ENCODE peak calls at places on chromosomes 4 and X, in four cellular contexts. J is ovary; H is CD8-positive, alpha-beta memory T cell; B is mesendoderm. M is an unnamed sample.

GRCh38 chrX:4935387-4935786 is 1221.9 kb upstream of the PRKX start:
- DNase-seq in H (no peak), B (no peak), J (no peak), M (no peak)

GRCh38 chrX:39688576-39689373 is 409.0 kb downstream of the BCOR start:
- DNase-seq in H (no peak), J (peak; percentile 70), B (peak; percentile 89), M (peak; percentile 60)

GRCh38 chrX:18548996-18549395 is 122.9 kb downstream of the RS1 start:
- DNase-seq in B (no peak), H (no peak), J (no peak), M (no peak)

GRCh38 chrX:6460893-6461490 is 73.9 kb downstream of the VCX3A start:
- DNase-seq in H (no peak), B (peak; percentile 23), J (no peak), M (no peak)

GRCh38 chr4:151325320-151326246 is at the start of gene SH3D19:
- DNase-seq in B (peak; percentile 82), H (no peak), J (peak; percentile 68), M (peak; percentile 81)

GRCh38 chrX:118074086-118074485 is 42.5 kb downstream of the KLHL13 start:
- DNase-seq in B (no peak), H (no peak), J (no peak), M (no peak)

GRCh38 chr4:7375427-7375826 is 59.3 kb downstream of the PSAPL1 start:
- DNase-seq in J (no peak), B (no peak), H (no peak), M (no peak)

GRCh38 chr4:138242830-138243149 is 641 bp upstream of the SLC7A11 start:
- DNase-seq in H (no peak), B (no peak), J (no peak), M (no peak)

GRCh38 chrX:19670321-19670750 is 155.0 kb upstream of the MAP3K15 start:
- DNase-seq in H (no peak), J (no peak), B (no peak), M (no peak)

GRCh38 chrX:16491461-16491860 is 158.5 kb upstream of the S100G start:
- DNase-seq in H (no peak), B (peak; percentile 31), J (no peak), M (no peak)

GRCh38 chrX:24692305-24692704 is 1.4 kb upstream of the POLA1 start:
- DNase-seq in B (peak; percentile 74), J (no peak), H (no peak), M (no peak)

GRCh38 chr4:7323461-7323871 is 111.3 kb downstream of the PSAPL1 start:
- DNase-seq in J (no peak), B (no peak), H (no peak), M (no peak)

GRCh38 chr4:23717528-23718248 is 172.2 kb downstream of the PPARGC1A start:
- DNase-seq in B (peak; percentile 63), J (no peak), H (no peak), M (no peak)

GRCh38 chr4:41678951-41679350 is 69.6 kb downstream of the PHOX2B start:
- DNase-seq in H (no peak), B (no peak), J (no peak), M (no peak)

GRCh38 chrX:13220916-13221315 is 98.9 kb downstream of the ATXN3L start:
- DNase-seq in B (no peak), H (no peak), J (no peak), M (no peak)

GRCh38 chrX:46577116-46578005 is 3.8 kb downstream of the CHST7 start:
- DNase-seq in H (no peak), J (no peak), B (peak; percentile 45), M (no peak)

GRCh38 chr4:144645621-144646522 is at the start of gene HHIP:
- DNase-seq in B (peak; percentile 61), H (no peak), J (peak; percentile 41), M (peak; percentile 28)

GRCh38 chr4:54553001-54553400 is 104.8 kb upstream of the KIT start:
- DNase-seq in B (no peak), H (no peak), J (no peak), M (no peak)

GRCh38 chr4:153034681-153035080 is 98.6 kb downstream of the FHDC1 start:
- DNase-seq in H (no peak), B (no peak), J (no peak), M (no peak)

GRCh38 chr4:11495291-11495690 is 66.6 kb upstream of the HS3ST1 start:
- DNase-seq in B (no peak), J (no peak), H (no peak), M (no peak)

GRCh38 chrX:24014388-24015018 is 12.5 kb downstream of the KLHL15 start:
- DNase-seq in B (no peak), J (no peak), H (no peak), M (no peak)

GRCh38 chr4:71355971-71356370 is 17.2 kb downstream of the SLC4A4 start:
- DNase-seq in J (no peak), B (no peak), H (no peak), M (no peak)

GRCh38 chr4:114807759-114808404 is 209.3 kb downstream of the UGT8 start:
- DNase-seq in J (no peak), H (no peak), B (peak; percentile 80), M (no peak)

GRCh38 chr4:163157157-163157556 is 9.5 kb downstream of the NAF1 start:
- DNase-seq in H (no peak), J (no peak), B (no peak), M (no peak)

GRCh38 chrX:17632942-17633341 is 104.4 kb upstream of the SCML1 start:
- DNase-seq in H (no peak), B (no peak), J (no peak), M (no peak)

GRCh38 chr4:42654606-42655005 is 2.3 kb downstream of the ATP8A1 start:
- DNase-seq in H (no peak), J (peak; percentile 40), B (peak; percentile 28), M (no peak)

GRCh38 chrX:129193357-129193756 is 329.9 kb downstream of the SMARCA1 start:
- DNase-seq in J (no peak), B (no peak), H (no peak), M (peak; percentile 5)

GRCh38 chr4:169311643-169312365 is 41.0 kb upstream of the SH3RF1 start:
- DNase-seq in H (no peak), J (no peak), B (peak; percentile 90), M (no peak)

GRCh38 chrX:38117485-38117884 is 103.2 kb downstream of the SRPX start:
- DNase-seq in J (no peak), B (no peak), H (no peak), M (no peak)

GRCh38 chr4:126799971-126800722 is 832.6 kb upstream of the INTU start:
- DNase-seq in H (no peak), J (no peak), B (no peak), M (no peak)

GRCh38 chr4:40317921-40318658 is 17.0 kb upstream of the CHRNA9 start:
- DNase-seq in B (no peak), H (no peak), J (no peak), M (no peak)

GRCh38 chrX:16144420-16144819 is 21.1 kb downstream of the GRPR start:
- DNase-seq in B (no peak), H (no peak), J (no peak), M (no peak)

GRCh38 chr4:124262211-124263179 is 450.0 kb downstream of the ANKRD50 start:
- DNase-seq in B (peak; percentile 80), J (peak; percentile 31), H (no peak), M (peak; percentile 73)

DNA sequence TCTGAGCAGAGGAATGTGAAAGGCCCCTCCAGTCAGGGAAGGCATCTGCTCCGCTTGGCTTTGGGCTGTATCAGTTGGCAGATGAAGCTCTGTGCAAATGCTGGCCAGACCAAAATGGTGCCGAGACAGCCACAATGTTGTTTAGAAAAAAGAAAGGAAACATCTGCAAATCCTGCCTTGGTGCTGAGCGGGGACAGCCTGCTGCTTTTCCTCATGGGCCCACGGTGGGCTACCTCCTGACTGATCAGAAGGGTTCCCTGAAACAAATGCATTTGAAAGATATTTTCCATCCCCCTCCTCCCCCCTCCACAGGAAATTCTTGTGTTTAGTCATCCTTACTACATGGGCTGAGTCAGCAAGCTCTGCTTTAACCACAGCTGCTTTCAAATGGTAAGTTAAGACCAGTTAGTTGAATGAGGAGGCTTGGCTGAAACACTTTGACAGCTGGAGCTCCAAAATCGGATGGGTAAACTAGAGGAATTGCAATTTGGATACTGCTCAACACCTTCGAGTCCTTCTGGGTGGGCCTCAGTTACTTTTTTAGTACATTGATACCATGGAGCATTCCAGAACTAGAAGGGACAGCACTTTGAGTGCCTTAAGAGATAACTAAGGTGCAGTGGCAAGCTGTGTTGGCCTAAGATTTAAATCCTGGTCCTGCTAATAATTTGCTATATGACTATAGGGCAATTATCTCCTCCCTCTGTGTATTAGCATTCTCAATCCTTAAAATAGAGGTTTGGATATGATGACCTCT is 36.0 kb downstream of the PLAC1 start:
- DNase-seq in B (peak; percentile 84), J (peak; percentile 13), H (no peak), M (no peak)
- H3K27ac ChIP-seq in B (peak overlapping the region; percentile 44), J (no peak overlapping the region), H (no peak overlapping the region), M (no peak overlapping the region)

GRCh38 chrX:29477878-29478277 is 737.5 kb upstream of the MAGEB2 start:
- DNase-seq in J (no peak), B (no peak), H (no peak), M (no peak)

DNA sequence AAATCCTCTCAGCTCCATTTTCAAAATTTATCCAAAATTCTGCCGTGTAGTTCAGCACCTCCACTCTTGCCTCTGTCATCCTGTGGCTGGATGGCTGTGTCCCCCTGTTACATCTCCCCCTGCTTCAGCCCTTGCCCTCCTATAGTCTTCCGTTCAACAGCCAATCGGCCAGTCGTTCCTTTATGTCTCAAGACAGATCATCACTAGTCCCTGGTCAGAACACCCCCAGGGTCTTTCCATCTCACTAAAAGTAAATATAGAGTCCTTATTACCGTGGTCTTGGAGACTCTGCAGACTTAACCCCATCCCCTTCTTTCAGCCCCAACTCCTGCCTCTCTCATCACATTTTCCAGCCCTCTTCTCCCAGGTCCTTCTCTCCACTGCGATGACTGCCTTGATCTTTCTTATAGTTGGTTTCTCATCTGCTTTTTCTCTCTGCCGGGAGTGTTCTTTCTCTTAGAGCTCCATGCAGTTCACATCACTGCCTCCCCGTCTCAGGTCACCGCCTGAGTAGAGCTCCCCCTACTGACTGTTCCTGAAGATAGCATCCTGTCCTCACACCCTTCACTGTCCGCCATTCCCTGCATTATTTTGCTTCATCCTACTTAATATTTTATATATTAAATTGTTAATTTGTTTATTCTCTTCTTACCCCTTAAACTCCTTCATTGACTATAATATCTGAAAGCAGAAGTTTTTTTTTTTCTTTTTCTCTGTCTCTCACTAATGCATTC is 736.9 kb upstream of the MAGEB2 start:
- DNase-seq in H (no peak), J (no peak), B (peak; percentile 60), M (no peak)
- H3K4me3 ChIP-seq in H (no peak overlapping the region), J (no peak overlapping the region), B (no peak overlapping the region), M (no peak overlapping the region)

DNA sequence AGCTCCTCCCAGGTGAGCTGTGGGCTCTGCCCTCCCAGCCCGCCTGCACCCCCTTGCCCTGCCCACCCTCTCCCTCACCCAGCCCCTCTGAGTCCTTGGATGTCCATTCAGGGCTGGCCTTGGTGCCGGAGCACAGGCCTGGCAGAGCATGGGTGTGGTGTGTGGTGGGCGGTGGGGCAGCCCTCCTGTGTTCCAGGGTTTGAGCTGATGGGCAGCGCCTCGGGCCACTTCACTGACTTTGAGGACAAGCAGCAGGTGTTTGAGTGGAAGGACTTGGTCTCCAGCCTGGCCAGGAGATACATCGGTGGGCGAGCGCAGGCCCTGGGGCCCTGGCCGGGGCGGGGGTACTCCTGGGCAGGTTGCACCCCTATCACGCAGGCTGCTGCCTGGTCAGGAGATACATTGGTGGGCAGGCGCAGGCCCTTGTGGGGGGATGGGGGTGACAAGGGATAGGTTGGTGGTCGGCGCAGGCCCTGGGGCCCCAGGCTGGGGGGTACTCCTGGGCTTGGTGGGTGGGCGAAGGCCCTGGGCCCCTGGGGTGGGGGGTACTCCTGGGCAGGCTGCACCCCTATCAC is 7.6 kb upstream of the SLC26A1 start:
- DNase-seq in H (no peak), B (no peak), J (no peak), M (no peak)
- H3K27me3 ChIP-seq in H (peaks cover 22% of the 10 kb centered on the region), B (peaks cover 49% of the 10 kb centered on the region), J (peaks cover 16% of the 10 kb centered on the region), M (peaks cover 84% of the 10 kb centered on the region)

GRCh38 chr4:2886622-2887021 is 43.0 kb downstream of the ADD1 start:
- DNase-seq in H (no peak), B (peak; percentile 71), J (no peak), M (peak; percentile 38)
- H3K27ac ChIP-seq in H (no peak overlapping the region), B (no peak overlapping the region), J (no peak overlapping the region), M (no peak overlapping the region)

M was measured in heart right ventricle.